ENCODE peak calls at places on chromosomes 6 and 20, in ten cellular contexts. Y, P, J, U, E, M, D, O, V and K are unnamed samples.

GRCh38 chr6:11613858-11614257 is 76.3 kb downstream of the TMEM170B start:
- DNase-seq in Y (no peak), P (no peak), J (no peak), U (no peak), E (no peak), M (peak), D (no peak), O (peak), V (peak), K (no peak)

GRCh38 chr6:105326216-105326615 is 76.7 kb downstream of the PREP start:
- DNase-seq in Y (no peak), P (peak), J (no peak), U (no peak), E (no peak), M (no peak), D (no peak), O (peak), V (no peak), K (no peak)

GRCh38 chr20:1499528-1500420 is 8.6 kb upstream of the SIRPB2 start:
- DNase-seq in Y (no peak), P (no peak), J (no peak), U (no peak), E (no peak), M (peak), D (no peak), O (no peak), V (peak), K (no peak)

GRCh38 chr6:130018830-130019795 is 732 bp downstream of the L3MBTL3 start:
- DNase-seq in Y (peak), P (peak), J (peak), U (peak), E (peak), M (peak), D (no peak), O (no peak), V (peak), K (no peak)

GRCh38 chr6:95576621-95577316 is 566 bp upstream of the MANEA start:
- DNase-seq in Y (no peak), P (no peak), J (no peak), U (no peak), E (no peak), M (peak), D (no peak), O (no peak), V (no peak), K (no peak)

GRCh38 chr20:51402201-51402600 is 140.3 kb downstream of the NFATC2 start:
- DNase-seq in Y (no peak), P (no peak), J (no peak), U (no peak), E (no peak), M (no peak), D (no peak), O (no peak), V (no peak), K (no peak)

GRCh38 chr20:37986873-37987601 is 46.2 kb downstream of the TTI1 start:
- DNase-seq in Y (no peak), P (peak), J (peak), U (no peak), E (peak), M (no peak), D (no peak), O (no peak), V (peak), K (no peak)

GRCh38 chr6:139150915-139151314 is 16.0 kb downstream of the HECA start:
- DNase-seq in Y (no peak), P (no peak), J (no peak), U (no peak), E (no peak), M (peak), D (no peak), O (no peak), V (no peak), K (no peak)

GRCh38 chr20:23441850-23442313 is 2.4 kb downstream of the CSTL1 start:
- DNase-seq in Y (peak), P (peak), J (peak), U (no peak), E (peak), M (peak), D (peak), O (peak), V (peak), K (peak)

GRCh38 chr20:25000268-25000801 is 7.8 kb upstream of the APMAP start:
- DNase-seq in Y (peak), P (peak), J (peak), U (no peak), E (no peak), M (peak), D (no peak), O (peak), V (peak), K (no peak)
- TF ChIP-seq CTCF in Y (no peak), P (no peak), J (no peak), U (no peak), E (no peak), M (no peak), D (no peak), O (peak), V (no peak), K (no peak)

DNA sequence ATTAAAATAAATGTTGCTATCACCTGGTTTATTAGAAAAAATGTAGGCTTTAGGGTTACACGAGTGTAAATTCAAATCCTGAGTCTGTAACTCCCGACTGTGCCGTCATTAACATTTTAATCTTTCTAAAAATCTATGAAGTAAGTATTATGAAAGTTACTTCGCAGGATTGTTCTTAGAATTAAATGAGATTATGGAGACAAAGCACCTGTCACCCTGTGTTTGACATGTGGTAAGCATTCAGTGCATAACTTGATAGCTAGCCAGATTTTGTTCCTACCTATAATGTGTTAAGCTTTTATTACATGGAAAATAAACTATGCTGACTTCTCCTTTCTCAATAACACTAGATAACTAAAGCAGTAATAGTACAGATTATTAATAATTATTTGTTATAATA is 429.7 kb upstream of the MMS22L start:
- DNase-seq in Y (no peak), P (no peak), J (no peak), U (no peak), E (no peak), M (no peak), D (no peak), O (no peak), V (no peak), K (no peak)
- TF ChIP-seq CTCF in Y (no peak), P (no peak), J (no peak), U (no peak), E (no peak), M (no peak), D (no peak), O (no peak), V (no peak), K (no peak)

GRCh38 chr6:3162565-3163247 is 5.4 kb upstream of the TUBB2A start:
- DNase-seq in Y (peak), P (no peak), J (peak), U (peak), E (peak), M (peak), D (peak), O (peak), V (peak), K (no peak)
- TF ChIP-seq CTCF in Y (peak), P (no peak), J (no peak), U (peak), E (no peak), M (no peak), D (no peak), O (peak), V (no peak), K (no peak)

GRCh38 chr6:136174510-136174909 is 75.6 kb downstream of the MTFR2 start:
- DNase-seq in Y (no peak), P (no peak), J (no peak), U (no peak), E (no peak), M (no peak), D (no peak), O (no peak), V (no peak), K (no peak)
- TF ChIP-seq CTCF in Y (no peak), P (no peak), J (no peak), U (no peak), E (no peak), M (no peak), D (no peak), O (no peak), V (no peak), K (no peak)

GRCh38 chr6:125953502-125953875 is 3.1 kb upstream of the HINT3 start:
- DNase-seq in Y (peak), P (no peak), J (no peak), U (no peak), E (peak), M (peak), D (no peak), O (no peak), V (peak), K (no peak)

GRCh38 chr6:125951323-125951722 is 5.2 kb upstream of the HINT3 start:
- DNase-seq in Y (no peak), P (no peak), J (no peak), U (no peak), E (no peak), M (no peak), D (no peak), O (no peak), V (no peak), K (no peak)

GRCh38 chr6:125954735-125955410 is 1.7 kb upstream of the HINT3 start:
- DNase-seq in Y (no peak), P (no peak), J (no peak), U (no peak), E (no peak), M (no peak), D (no peak), O (no peak), V (no peak), K (no peak)

GRCh38 chr6:125950293-125950692 is 6.3 kb upstream of the HINT3 start:
- DNase-seq in Y (peak), P (no peak), J (no peak), U (no peak), E (no peak), M (peak), D (no peak), O (peak), V (peak), K (no peak)

GRCh38 chr6:125952764-125953501 is 3.6 kb upstream of the HINT3 start:
- DNase-seq in Y (peak), P (no peak), J (no peak), U (no peak), E (peak), M (peak), D (no peak), O (peak), V (peak), K (no peak)
- TF ChIP-seq CTCF in Y (peak), P (no peak), J (peak), U (peak), E (no peak), M (peak), D (no peak), O (peak), V (no peak), K (no peak)